ENCODE peak calls at places on chromosome 16, in five cellular contexts. E is kidney glomerular epithelial cell, J is non-pigmented ciliary epithelial cell, R is H7, S is T-cell. O is an unnamed sample.

GRCh38 chr16:76583466-76583865 is 306.3 kb downstream of the CNTNAP4 start:
- DNase-seq in E (no peak), J (no peak), R (no peak), S (no peak), O (no peak)

GRCh38 chr16:27894441-27894840 is 169.1 kb downstream of the GSG1L start:
- DNase-seq in E (no peak), J (no peak), R (no peak), S (no peak), O (no peak)

GRCh38 chr16:66079671-66080070 is 286.8 kb upstream of the CDH5 start:
- DNase-seq in E (no peak), J (no peak), R (no peak), S (no peak), O (no peak)

GRCh38 chr16:89827383-89828198 is 684 bp upstream of the SPIRE2 start:
- DNase-seq in E (peak), J (no peak), R (peak), S (no peak), O (no peak)

GRCh38 chr16:84709609-84710008 is 9.8 kb downstream of the USP10 start:
- DNase-seq in E (no peak), J (no peak), R (no peak), S (no peak), O (no peak)

GRCh38 chr16:89146211-89147005 is 25.1 kb upstream of the CDH15 start:
- DNase-seq in E (no peak), J (no peak), R (no peak), S (no peak), O (no peak)

GRCh38 chr16:12553191-12553590 is 250.5 kb downstream of the CPPED1 start:
- DNase-seq in E (no peak), J (no peak), R (no peak), S (no peak), O (no peak)

GRCh38 chr16:19094542-19095365 is 19.0 kb upstream of the ITPRIPL2 start:
- DNase-seq in E (no peak), J (no peak), R (no peak), S (no peak), O (no peak)

GRCh38 chr16:74034862-74035261 is 261.8 kb upstream of the PSMD7 start:
- DNase-seq in E (no peak), J (no peak), R (peak), S (no peak), O (no peak)

GRCh38 chr16:13606804-13607203 is 313.1 kb upstream of the ERCC4 start:
- DNase-seq in E (no peak), J (no peak), R (no peak), S (no peak), O (no peak)

GRCh38 chr16:70253291-70254094 is 1.8 kb upstream of the EXOSC6 start:
- DNase-seq in E (peak), J (no peak), R (peak), S (peak), O (no peak)

GRCh38 chr16:64459821-64460220 is 662.0 kb downstream of the CDH11 start:
- DNase-seq in E (no peak), J (no peak), R (no peak), S (no peak), O (no peak)

GRCh38 chr16:86285938-86286921 is 224.1 kb upstream of the FOXF1 start:
- DNase-seq in E (no peak), J (no peak), R (peak), S (no peak), O (no peak)

GRCh38 chr16:75580-76501 is 2.2 kb upstream of the MPG start:
- DNase-seq in E (no peak), J (no peak), R (peak), S (no peak), O (peak)

GRCh38 chr16:66382966-66383299 is 16.4 kb downstream of the CDH5 start:
- DNase-seq in E (peak), J (peak), R (peak), S (no peak), O (no peak)